ENCODE peak calls at places on chromosomes 1 and 21, in ten cellular contexts. One of them, this sample, is unnamed.

GRCh38 chr21:32624726-32625125 is 12.5 kb upstream of the CFAP298 start:
- DNase-seq in upper lobe of left lung: no peak
- DNase-seq in suprapubic skin: no peak
- DNase-seq in spleen: no peak
- DNase-seq in H1: no peak
- DNase-seq in breast epithelium: no peak
- DNase-seq in stomach: no peak
- DNase-seq in K562: peak; percentile 51
- DNase-seq in sigmoid colon: no peak
- DNase-seq in prostate gland: no peak
- DNase-seq in this sample: no peak

GRCh38 chr1:44318097-44319088 is 36.7 kb downstream of the ERI3 start:
- DNase-seq in upper lobe of left lung: no peak
- DNase-seq in suprapubic skin: no peak
- DNase-seq in spleen: no peak
- DNase-seq in H1: peak; percentile 74
- DNase-seq in breast epithelium: no peak
- DNase-seq in stomach: no peak
- DNase-seq in K562: peak; percentile 81
- DNase-seq in sigmoid colon: no peak
- DNase-seq in prostate gland: no peak
- DNase-seq in this sample: peak; percentile 48

GRCh38 chr1:199854681-199855321 is 172.7 kb upstream of the NR5A2 start:
- DNase-seq in upper lobe of left lung: no peak
- DNase-seq in suprapubic skin: no peak
- DNase-seq in spleen: no peak
- DNase-seq in H1: no peak
- DNase-seq in breast epithelium: no peak
- DNase-seq in stomach: no peak
- DNase-seq in K562: no peak
- DNase-seq in sigmoid colon: no peak
- DNase-seq in prostate gland: no peak
- DNase-seq in this sample: no peak

GRCh38 chr1:25909062-25909461 is 2.8 kb upstream of the STMN1 start:
- DNase-seq in upper lobe of left lung: no peak
- DNase-seq in suprapubic skin: no peak
- DNase-seq in spleen: no peak
- DNase-seq in H1: no peak
- DNase-seq in breast epithelium: no peak
- DNase-seq in stomach: no peak
- DNase-seq in K562: no peak
- DNase-seq in sigmoid colon: no peak
- DNase-seq in prostate gland: no peak
- DNase-seq in this sample: no peak

GRCh38 chr1:118210051-118210722 is 25.2 kb upstream of the SPAG17 start:
- DNase-seq in upper lobe of left lung: no peak
- DNase-seq in suprapubic skin: no peak
- DNase-seq in spleen: no peak
- DNase-seq in H1: no peak
- DNase-seq in breast epithelium: no peak
- DNase-seq in stomach: no peak
- DNase-seq in K562: no peak
- DNase-seq in sigmoid colon: no peak
- DNase-seq in prostate gland: no peak
- DNase-seq in this sample: no peak

GRCh38 chr21:42466700-42467612 is 29.1 kb downstream of the RSPH1 start:
- DNase-seq in upper lobe of left lung: no peak
- DNase-seq in suprapubic skin: no peak
- DNase-seq in spleen: no peak
- DNase-seq in H1: no peak
- DNase-seq in breast epithelium: peak; percentile 37
- DNase-seq in stomach: no peak
- DNase-seq in K562: peak; percentile 76
- DNase-seq in sigmoid colon: no peak
- DNase-seq in prostate gland: peak; percentile 29
- DNase-seq in this sample: no peak

GRCh38 chr1:246875041-246876026 is 56.4 kb downstream of the AHCTF1 start:
- DNase-seq in upper lobe of left lung: no peak
- DNase-seq in suprapubic skin: no peak
- DNase-seq in spleen: no peak
- DNase-seq in H1: no peak
- DNase-seq in breast epithelium: no peak
- DNase-seq in stomach: no peak
- DNase-seq in K562: no peak
- DNase-seq in sigmoid colon: no peak
- DNase-seq in prostate gland: no peak
- DNase-seq in this sample: no peak

GRCh38 chr1:39666772-39667171 is 5.1 kb downstream of the NT5C1A start:
- DNase-seq in upper lobe of left lung: no peak
- DNase-seq in suprapubic skin: no peak
- DNase-seq in spleen: no peak
- DNase-seq in H1: no peak
- DNase-seq in breast epithelium: no peak
- DNase-seq in stomach: no peak
- DNase-seq in K562: no peak
- DNase-seq in sigmoid colon: no peak
- DNase-seq in prostate gland: no peak
- DNase-seq in this sample: peak; percentile 61

GRCh38 chr1:225845633-225846259 is 35.8 kb downstream of the EPHX1 start:
- DNase-seq in upper lobe of left lung: peak; percentile 82
- DNase-seq in suprapubic skin: peak; percentile 84
- DNase-seq in spleen: peak; percentile 84
- DNase-seq in H1: peak; percentile 88
- DNase-seq in breast epithelium: peak; percentile 79
- DNase-seq in stomach: peak; percentile 72
- DNase-seq in K562: peak; percentile 78
- DNase-seq in sigmoid colon: peak; percentile 93
- DNase-seq in prostate gland: peak; percentile 82
- DNase-seq in this sample: peak; percentile 44

DNA sequence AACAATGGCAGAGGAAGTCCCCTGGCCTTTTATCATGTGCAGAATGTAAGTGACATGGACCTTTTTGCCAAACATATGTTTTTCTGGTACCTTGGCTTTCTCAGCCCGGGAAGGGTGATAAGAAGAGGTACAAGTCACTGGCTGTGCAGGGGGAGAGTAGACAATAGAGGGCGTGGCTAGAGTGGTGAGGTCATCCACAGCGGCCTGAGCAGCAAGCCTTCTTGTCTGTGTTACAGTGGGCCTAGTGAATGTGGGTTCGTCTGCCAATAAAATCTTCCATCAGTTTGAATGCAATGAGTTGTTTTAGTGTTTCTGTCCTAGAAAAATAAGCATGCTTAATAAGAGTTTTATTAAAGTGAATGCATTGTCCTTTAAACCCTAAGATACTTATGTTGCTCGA is 59.0 kb upstream of the PGD start:
- DNase-seq in upper lobe of left lung: no peak
- DNase-seq in suprapubic skin: no peak
- DNase-seq in spleen: no peak
- DNase-seq in H1: peak; percentile 58
- DNase-seq in breast epithelium: no peak
- DNase-seq in stomach: peak; percentile 32
- DNase-seq in K562: peak; percentile 90
- DNase-seq in sigmoid colon: no peak
- DNase-seq in prostate gland: no peak
- DNase-seq in this sample: no peak
- TF ChIP-seq POLR2A in upper lobe of left lung: no peak
- TF ChIP-seq POLR2A in suprapubic skin: no peak
- TF ChIP-seq POLR2A in spleen: no peak
- TF ChIP-seq POLR2A in H1: no peak
- TF ChIP-seq POLR2A in breast epithelium: no peak
- TF ChIP-seq POLR2A in stomach: no peak
- TF ChIP-seq POLR2A in K562: no peak
- TF ChIP-seq POLR2A in sigmoid colon: no peak
- TF ChIP-seq POLR2A in prostate gland: no peak
- TF ChIP-seq POLR2A in this sample: no peak

DNA sequence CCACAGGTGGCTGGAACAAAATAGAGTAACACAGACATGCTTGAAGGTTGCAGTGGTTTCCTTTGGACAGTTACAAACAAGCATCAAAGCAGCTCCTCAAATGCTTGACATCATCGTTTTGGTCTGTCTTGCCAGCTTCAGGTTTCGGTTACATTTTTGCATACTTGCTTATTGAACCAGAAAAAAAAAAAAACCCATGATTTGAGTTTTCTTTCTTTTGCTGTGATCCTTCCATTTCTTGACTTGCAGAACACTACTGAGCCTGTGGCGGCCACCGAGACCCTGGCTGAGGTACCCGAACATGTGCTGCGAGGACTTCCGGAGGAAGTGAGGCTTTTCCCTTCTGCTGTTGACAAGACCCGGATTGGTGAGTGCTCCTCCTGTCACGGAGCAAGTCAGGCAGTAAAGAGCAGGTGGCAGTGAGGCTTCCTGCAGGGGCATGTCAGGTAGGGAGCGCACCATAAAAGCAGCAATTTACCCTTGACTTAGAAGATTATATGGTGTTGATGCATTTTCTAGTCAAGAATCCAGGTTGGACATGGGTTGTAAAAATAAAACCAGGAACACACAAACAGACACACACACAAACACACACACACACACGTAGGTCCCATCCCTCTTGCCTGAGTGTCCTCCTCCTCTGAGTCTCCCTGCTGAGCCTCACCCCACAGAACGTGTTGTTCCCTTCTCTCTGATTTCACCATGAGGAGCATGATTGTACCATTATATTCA is 30.9 kb downstream of the PRDM2 start:
- DNase-seq in upper lobe of left lung: no peak
- DNase-seq in suprapubic skin: no peak
- DNase-seq in spleen: peak; percentile 95
- DNase-seq in H1: no peak
- DNase-seq in breast epithelium: no peak
- DNase-seq in stomach: peak; percentile 50
- DNase-seq in K562: peak; percentile 31
- DNase-seq in sigmoid colon: no peak
- DNase-seq in prostate gland: peak; percentile 13
- DNase-seq in this sample: peak; percentile 35
- TF ChIP-seq POLR2AphosphoS5 in upper lobe of left lung: no peak
- TF ChIP-seq POLR2AphosphoS5 in suprapubic skin: no peak
- TF ChIP-seq POLR2AphosphoS5 in spleen: peak; percentile 97
- TF ChIP-seq POLR2AphosphoS5 in H1: no peak
- TF ChIP-seq POLR2AphosphoS5 in breast epithelium: peak; percentile 19
- TF ChIP-seq POLR2AphosphoS5 in stomach: no peak
- TF ChIP-seq POLR2AphosphoS5 in K562: no peak
- TF ChIP-seq POLR2AphosphoS5 in sigmoid colon: no peak
- TF ChIP-seq POLR2AphosphoS5 in prostate gland: no peak
- TF ChIP-seq POLR2AphosphoS5 in this sample: peak; percentile 92

GRCh38 chr1:208225954-208226937 is 17.9 kb downstream of the PLXNA2 start:
- DNase-seq in upper lobe of left lung: no peak
- DNase-seq in suprapubic skin: no peak
- DNase-seq in spleen: no peak
- DNase-seq in H1: no peak
- DNase-seq in breast epithelium: no peak
- DNase-seq in stomach: no peak
- DNase-seq in K562: peak; percentile 72
- DNase-seq in sigmoid colon: no peak
- DNase-seq in prostate gland: no peak
- DNase-seq in this sample: no peak
- TF ChIP-seq POLR2A in upper lobe of left lung: no peak
- TF ChIP-seq POLR2A in suprapubic skin: no peak
- TF ChIP-seq POLR2A in spleen: no peak
- TF ChIP-seq POLR2A in H1: no peak
- TF ChIP-seq POLR2A in breast epithelium: no peak
- TF ChIP-seq POLR2A in stomach: no peak
- TF ChIP-seq POLR2A in K562: no peak
- TF ChIP-seq POLR2A in sigmoid colon: no peak
- TF ChIP-seq POLR2A in prostate gland: no peak
- TF ChIP-seq POLR2A in this sample: no peak

DNA sequence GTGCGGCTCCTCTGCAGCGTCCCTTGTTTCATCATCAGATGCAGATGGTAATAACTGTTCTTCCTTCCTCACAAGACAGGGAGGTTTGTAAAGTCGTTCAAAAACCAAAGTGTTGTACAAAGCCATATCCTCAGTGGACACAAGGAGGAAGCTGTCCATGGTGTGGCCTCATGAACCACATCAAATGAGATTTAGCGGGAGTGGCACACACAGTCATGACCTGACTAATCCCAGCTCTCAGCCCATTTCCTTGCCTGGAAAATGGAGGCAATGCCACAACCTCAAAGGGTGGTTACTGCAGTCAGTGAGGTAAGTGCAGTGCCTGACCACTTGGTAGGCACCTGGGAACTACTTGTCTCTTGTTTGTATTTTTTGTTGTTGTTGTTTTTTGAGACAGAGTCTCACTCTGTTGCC is 13.4 kb downstream of the ENTREP3 start:
- DNase-seq in upper lobe of left lung: no peak
- DNase-seq in suprapubic skin: no peak
- DNase-seq in spleen: no peak
- DNase-seq in H1: no peak
- DNase-seq in breast epithelium: no peak
- DNase-seq in stomach: no peak
- DNase-seq in K562: no peak
- DNase-seq in sigmoid colon: no peak
- DNase-seq in prostate gland: no peak
- DNase-seq in this sample: no peak
- TF ChIP-seq POLR2AphosphoS5 in upper lobe of left lung: peak; percentile 14
- TF ChIP-seq POLR2AphosphoS5 in suprapubic skin: no peak
- TF ChIP-seq POLR2AphosphoS5 in spleen: peak; percentile 27
- TF ChIP-seq POLR2AphosphoS5 in H1: no peak
- TF ChIP-seq POLR2AphosphoS5 in breast epithelium: no peak
- TF ChIP-seq POLR2AphosphoS5 in stomach: no peak
- TF ChIP-seq POLR2AphosphoS5 in K562: no peak
- TF ChIP-seq POLR2AphosphoS5 in sigmoid colon: no peak
- TF ChIP-seq POLR2AphosphoS5 in prostate gland: no peak
- TF ChIP-seq POLR2AphosphoS5 in this sample: no peak

DNA sequence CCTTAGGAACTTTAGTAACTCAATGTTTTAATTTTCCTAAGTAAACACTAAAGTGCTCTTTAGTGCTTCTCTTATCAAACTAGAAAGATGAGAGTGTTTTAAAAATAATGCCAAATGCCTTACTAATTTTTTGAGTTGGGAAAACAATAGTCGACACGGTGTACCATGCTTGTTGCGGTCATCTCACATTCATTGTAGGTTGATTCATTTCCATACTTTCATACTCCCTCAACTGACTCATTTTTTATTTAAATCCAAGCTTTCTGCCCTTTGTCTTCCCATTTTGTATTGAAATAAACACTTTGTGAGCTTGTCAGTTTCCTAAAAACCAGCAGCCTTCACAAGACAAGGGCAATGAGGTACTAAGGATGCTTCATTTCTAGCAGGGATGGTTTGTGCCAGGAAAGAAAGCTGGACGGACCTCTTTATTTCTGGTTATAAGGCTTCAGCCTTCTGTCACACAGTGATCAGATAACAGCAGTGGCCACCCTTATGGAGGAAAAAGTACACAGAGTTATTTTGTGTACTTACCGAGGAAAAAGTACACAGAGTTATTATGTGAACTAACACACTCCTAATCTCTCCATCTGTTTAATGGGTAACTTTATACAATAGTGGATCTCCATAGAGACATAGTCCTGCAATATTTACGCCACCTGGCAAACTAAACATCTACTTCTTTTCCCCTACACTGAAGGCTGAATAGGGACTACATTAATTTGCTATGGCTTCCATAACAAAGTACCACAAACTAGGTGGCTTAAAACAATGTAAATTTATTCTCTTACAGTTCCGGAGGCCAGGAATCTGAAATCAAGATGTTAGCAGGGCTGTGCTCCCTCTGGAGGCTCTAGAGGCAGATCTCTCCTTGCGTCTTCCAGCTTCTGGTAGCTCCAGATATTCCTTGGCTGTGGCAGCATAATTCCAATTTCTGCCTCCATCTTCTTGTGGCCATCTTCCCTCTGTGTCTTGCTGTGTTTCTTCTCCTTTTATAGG is 13.0 kb upstream of the CCDC190 start:
- DNase-seq in upper lobe of left lung: no peak
- DNase-seq in suprapubic skin: no peak
- DNase-seq in spleen: no peak
- DNase-seq in H1: no peak
- DNase-seq in breast epithelium: no peak
- DNase-seq in stomach: no peak
- DNase-seq in K562: no peak
- DNase-seq in sigmoid colon: no peak
- DNase-seq in prostate gland: peak; percentile 49
- DNase-seq in this sample: no peak
- TF ChIP-seq POLR2A in upper lobe of left lung: no peak
- TF ChIP-seq POLR2A in suprapubic skin: no peak
- TF ChIP-seq POLR2A in spleen: no peak
- TF ChIP-seq POLR2A in H1: no peak
- TF ChIP-seq POLR2A in breast epithelium: no peak
- TF ChIP-seq POLR2A in stomach: no peak
- TF ChIP-seq POLR2A in K562: no peak
- TF ChIP-seq POLR2A in sigmoid colon: no peak
- TF ChIP-seq POLR2A in prostate gland: no peak
- TF ChIP-seq POLR2A in this sample: no peak

This sample was measured in GM12891.